ENCODE peak calls at places on chromosome 20, in five cellular contexts. L, A, S, D and N are unnamed samples.
A peak's percentile ranks its signal among the peaks of the same experiment; 100 is the strongest.

GRCh38 chr20:10611357-10611756 is 62.4 kb downstream of the JAG1 start:
- DNase-seq in L (no peak), A (peak; percentile 27), S (peak; percentile 19), D (peak; percentile 50), N (no peak)

GRCh38 chr20:21105429-21106170 is 558 bp downstream of the LINC00237 start:
- DNase-seq in L (no peak), A (no peak), S (no peak), D (peak; percentile 40), N (no peak)

GRCh38 chr20:3796477-3797225 is 541 bp downstream of the CDC25B start:
- DNase-seq in L (no peak), A (no peak), S (no peak), D (no peak), N (no peak)

GRCh38 chr20:62370115-62370806 is 3.1 kb upstream of the LAMA5 start:
- DNase-seq in L (no peak), A (no peak), S (no peak), D (peak; percentile 19), N (no peak)

GRCh38 chr20:62175711-62176110 is 7.1 kb upstream of the MTG2 start:
- DNase-seq in L (no peak), A (no peak), S (no peak), D (no peak), N (no peak)

GRCh38 chr20:61236677-61237076 is 15.4 kb upstream of the CDH4 start:
- DNase-seq in L (no peak), A (no peak), S (no peak), D (no peak), N (no peak)

GRCh38 chr20:38810926-38811325 is 5.4 kb downstream of the PPP1R16B start:
- DNase-seq in L (no peak), A (no peak), S (no peak), D (no peak), N (no peak)

GRCh38 chr20:44004306-44004915 is 89.8 kb downstream of the TOX2 start:
- DNase-seq in L (no peak), A (no peak), S (no peak), D (no peak), N (no peak)

GRCh38 chr20:43379239-43379917 is 78.3 kb upstream of the SRSF6 start:
- DNase-seq in L (no peak), A (no peak), S (no peak), D (no peak), N (no peak)

GRCh38 chr20:25389381-25389857 is 1.2 kb downstream of the ABHD12 start:
- DNase-seq in L (no peak), A (peak; percentile 15), S (no peak), D (no peak), N (no peak)

GRCh38 chr20:830011-830521 is 3.4 kb upstream of the FAM110A start:
- DNase-seq in L (no peak), A (no peak), S (no peak), D (no peak), N (no peak)

GRCh38 chr20:46087161-46087560 is 2.6 kb downstream of the NCOA5 start:
- DNase-seq in L (no peak), A (no peak), S (no peak), D (no peak), N (no peak)

GRCh38 chr20:50085481-50086365 is 27.2 kb downstream of the UBE2V1 start:
- DNase-seq in L (peak; percentile 27), A (peak; percentile 77), S (peak; percentile 53), D (peak; percentile 47), N (peak; percentile 65)

GRCh38 chr20:24763386-24764026 is 185.6 kb upstream of the CST7 start:
- DNase-seq in L (no peak), A (no peak), S (peak; percentile 1), D (no peak), N (no peak)

GRCh38 chr20:45834797-45835161 is 1.2 kb downstream of the SNX21 start:
- DNase-seq in L (no peak), A (no peak), S (no peak), D (no peak), N (no peak)

GRCh38 chr20:17654649-17655285 is 27.3 kb downstream of the RRBP1 start:
- DNase-seq in L (no peak), A (peak; percentile 51), S (peak; percentile 44), D (peak; percentile 74), N (no peak)

GRCh38 chr20:63314015-63314471 is 21.1 kb downstream of the COL20A1 start:
- DNase-seq in L (no peak), A (no peak), S (no peak), D (peak; percentile 13), N (no peak)

GRCh38 chr20:55354700-55355099 is 650.6 kb downstream of the CBLN4 start:
- DNase-seq in L (no peak), A (no peak), S (no peak), D (no peak), N (no peak)

GRCh38 chr20:1624811-1625690 is 5.2 kb upstream of the SIRPB1 start:
- DNase-seq in L (no peak), A (no peak), S (no peak), D (no peak), N (no peak)

GRCh38 chr20:43973671-43974450 is 59.2 kb downstream of the TOX2 start:
- DNase-seq in L (no peak), A (no peak), S (no peak), D (no peak), N (no peak)

GRCh38 chr20:47320990-47321805 is 35.3 kb downstream of the ZMYND8 start:
- DNase-seq in L (no peak), A (no peak), S (no peak), D (no peak), N (no peak)

GRCh38 chr20:35742741-35743523 is 872 bp upstream of the RBM39 start:
- DNase-seq in L (no peak), A (no peak), S (no peak), D (no peak), N (peak; percentile 58)

GRCh38 chr20:60137657-60138245 is 179.5 kb downstream of the CDH26 start:
- DNase-seq in L (no peak), A (peak; percentile 38), S (no peak), D (peak; percentile 50), N (peak; percentile 45)

GRCh38 chr20:60117040-60117439 is 158.8 kb downstream of the CDH26 start:
- DNase-seq in L (no peak), A (no peak), S (no peak), D (no peak), N (no peak)

GRCh38 chr20:50242863-50243609 is 52.4 kb downstream of the CEBPB start:
- DNase-seq in L (no peak), A (no peak), S (peak; percentile 68), D (no peak), N (no peak)

GRCh38 chr20:35199696-35200095 is 26.8 kb upstream of the MMP24 start:
- DNase-seq in L (no peak), A (no peak), S (no peak), D (no peak), N (no peak)

GRCh38 chr20:44886276-44886671 is 769 bp downstream of the YWHAB start:
- DNase-seq in L (no peak), A (no peak), S (no peak), D (no peak), N (no peak)

GRCh38 chr20:51500311-51500710 is 42.2 kb downstream of the NFATC2 start:
- DNase-seq in L (no peak), A (no peak), S (no peak), D (no peak), N (no peak)

GRCh38 chr20:56328861-56329260 is 29.9 kb upstream of the FAM210B start:
- DNase-seq in L (no peak), A (no peak), S (no peak), D (no peak), N (no peak)

GRCh38 chr20:62350098-62350628 is 16.9 kb downstream of the LAMA5 start:
- DNase-seq in L (no peak), A (no peak), S (no peak), D (peak; percentile 14), N (no peak)

GRCh38 chr20:8693709-8694108 is 375.2 kb upstream of the PLCB4 start:
- DNase-seq in L (no peak), A (no peak), S (no peak), D (no peak), N (no peak)

GRCh38 chr20:62830251-62830650 is 13.4 kb downstream of the COL9A3 start:
- DNase-seq in L (no peak), A (no peak), S (no peak), D (no peak), N (no peak)

GRCh38 chr20:36470482-36471062 is 70.7 kb upstream of the MYL9 start:
- DNase-seq in L (no peak), A (no peak), S (no peak), D (no peak), N (no peak)